ENCODE peak calls at places on chromosome 6, in ten cellular contexts. One of them, this sample, is unnamed.
A peak's percentile ranks its signal among the peaks of the same experiment; 100 is the strongest.

GRCh38 chr6:56860466-56860865 is 94.4 kb upstream of the BEND6 start:
- DNase-seq in body of pancreas: no peak
- DNase-seq in fibroblast of pulmonary artery: peak; percentile 44
- DNase-seq in lung: no peak
- DNase-seq in IMR-90: peak; percentile 65
- DNase-seq in left lung: no peak
- DNase-seq in astrocyte of the spinal cord: peak; percentile 40
- DNase-seq in D721Med: no peak
- DNase-seq in ovary: no peak
- DNase-seq in thyroid gland: no peak
- DNase-seq in this sample: no peak

GRCh38 chr6:92361990-92362770 is 1057.2 kb downstream of the EPHA7 start:
- DNase-seq in fibroblast of pulmonary artery: no peak
- DNase-seq in IMR-90: no peak
- DNase-seq in D721Med: no peak
- DNase-seq in astrocyte of the spinal cord: no peak
- DNase-seq in lung: no peak
- DNase-seq in ovary: no peak
- DNase-seq in body of pancreas: no peak
- DNase-seq in thyroid gland: no peak
- DNase-seq in left lung: no peak
- DNase-seq in this sample: no peak

GRCh38 chr6:29552512-29553051 is 7.0 kb downstream of the UBD start:
- DNase-seq in IMR-90: peak; percentile 79
- DNase-seq in astrocyte of the spinal cord: peak; percentile 61
- DNase-seq in fibroblast of pulmonary artery: peak; percentile 81
- DNase-seq in left lung: no peak
- DNase-seq in D721Med: no peak
- DNase-seq in ovary: no peak
- DNase-seq in thyroid gland: peak; percentile 9
- DNase-seq in lung: no peak
- DNase-seq in body of pancreas: no peak
- DNase-seq in this sample: no peak

GRCh38 chr6:116111552-116112528 is 11.2 kb downstream of the NT5DC1 start:
- DNase-seq in IMR-90: peak; percentile 44
- DNase-seq in thyroid gland: peak; percentile 39
- DNase-seq in body of pancreas: no peak
- DNase-seq in lung: no peak
- DNase-seq in left lung: no peak
- DNase-seq in astrocyte of the spinal cord: peak; percentile 39
- DNase-seq in ovary: no peak
- DNase-seq in D721Med: no peak
- DNase-seq in fibroblast of pulmonary artery: peak; percentile 65
- DNase-seq in this sample: no peak

GRCh38 chr6:133236898-133237297 is 4.3 kb upstream of the EYA4 start:
- DNase-seq in D721Med: no peak
- DNase-seq in thyroid gland: no peak
- DNase-seq in lung: no peak
- DNase-seq in ovary: no peak
- DNase-seq in left lung: no peak
- DNase-seq in body of pancreas: no peak
- DNase-seq in astrocyte of the spinal cord: no peak
- DNase-seq in IMR-90: peak; percentile 92
- DNase-seq in fibroblast of pulmonary artery: peak; percentile 42
- DNase-seq in this sample: no peak

GRCh38 chr6:17684134-17684533 is 22.6 kb downstream of the NUP153 start:
- DNase-seq in fibroblast of pulmonary artery: no peak
- DNase-seq in thyroid gland: no peak
- DNase-seq in ovary: no peak
- DNase-seq in D721Med: no peak
- DNase-seq in astrocyte of the spinal cord: no peak
- DNase-seq in left lung: no peak
- DNase-seq in IMR-90: no peak
- DNase-seq in body of pancreas: no peak
- DNase-seq in lung: no peak
- DNase-seq in this sample: no peak

GRCh38 chr6:99522531-99522930 is 7.3 kb upstream of the USP45 start:
- DNase-seq in left lung: no peak
- DNase-seq in ovary: no peak
- DNase-seq in thyroid gland: no peak
- DNase-seq in IMR-90: peak; percentile 71
- DNase-seq in D721Med: no peak
- DNase-seq in lung: no peak
- DNase-seq in body of pancreas: no peak
- DNase-seq in fibroblast of pulmonary artery: peak; percentile 81
- DNase-seq in astrocyte of the spinal cord: peak; percentile 22
- DNase-seq in this sample: no peak

GRCh38 chr6:25041676-25042598 is 106.2 kb upstream of the RIPOR2 start:
- DNase-seq in thyroid gland: no peak
- DNase-seq in lung: no peak
- DNase-seq in ovary: no peak
- DNase-seq in astrocyte of the spinal cord: no peak
- DNase-seq in IMR-90: no peak
- DNase-seq in body of pancreas: no peak
- DNase-seq in D721Med: no peak
- DNase-seq in left lung: no peak
- DNase-seq in fibroblast of pulmonary artery: no peak
- DNase-seq in this sample: no peak

GRCh38 chr6:32622545-32623401 is 14.4 kb upstream of the HLA-DQA1 start:
- DNase-seq in fibroblast of pulmonary artery: peak; percentile 35
- DNase-seq in body of pancreas: no peak
- DNase-seq in thyroid gland: no peak
- DNase-seq in lung: no peak
- DNase-seq in left lung: no peak
- DNase-seq in D721Med: no peak
- DNase-seq in astrocyte of the spinal cord: peak; percentile 28
- DNase-seq in IMR-90: peak; percentile 28
- DNase-seq in ovary: no peak
- DNase-seq in this sample: peak; percentile 70

GRCh38 chr6:24719125-24719931 is at the start of gene C6orf62:
- DNase-seq in thyroid gland: peak; percentile 32
- DNase-seq in IMR-90: peak; percentile 30
- DNase-seq in lung: peak; percentile 54
- DNase-seq in ovary: peak; percentile 33
- DNase-seq in fibroblast of pulmonary artery: no peak
- DNase-seq in astrocyte of the spinal cord: no peak
- DNase-seq in left lung: peak; percentile 44
- DNase-seq in D721Med: no peak
- DNase-seq in body of pancreas: peak; percentile 30
- DNase-seq in this sample: peak; percentile 55

GRCh38 chr6:90347411-90347841 is 50.8 kb upstream of the BACH2 start:
- DNase-seq in astrocyte of the spinal cord: no peak
- DNase-seq in body of pancreas: no peak
- DNase-seq in fibroblast of pulmonary artery: no peak
- DNase-seq in thyroid gland: no peak
- DNase-seq in left lung: no peak
- DNase-seq in lung: no peak
- DNase-seq in ovary: no peak
- DNase-seq in IMR-90: no peak
- DNase-seq in D721Med: no peak
- DNase-seq in this sample: no peak

GRCh38 chr6:90040931-90041330 is 146.7 kb downstream of the GJA10 start:
- DNase-seq in body of pancreas: no peak
- DNase-seq in IMR-90: no peak
- DNase-seq in fibroblast of pulmonary artery: no peak
- DNase-seq in lung: no peak
- DNase-seq in astrocyte of the spinal cord: no peak
- DNase-seq in ovary: no peak
- DNase-seq in left lung: no peak
- DNase-seq in thyroid gland: no peak
- DNase-seq in D721Med: no peak
- DNase-seq in this sample: no peak

GRCh38 chr6:157300436-157300835 is 22.9 kb downstream of the TMEM242 start:
- DNase-seq in thyroid gland: no peak
- DNase-seq in left lung: no peak
- DNase-seq in ovary: no peak
- DNase-seq in body of pancreas: no peak
- DNase-seq in D721Med: no peak
- DNase-seq in IMR-90: no peak
- DNase-seq in lung: no peak
- DNase-seq in astrocyte of the spinal cord: no peak
- DNase-seq in fibroblast of pulmonary artery: no peak
- DNase-seq in this sample: no peak

GRCh38 chr6:123803862-123804681 is at the start of gene NKAIN2:
- DNase-seq in D721Med: no peak
- DNase-seq in ovary: no peak
- DNase-seq in body of pancreas: no peak
- DNase-seq in IMR-90: no peak
- DNase-seq in lung: no peak
- DNase-seq in astrocyte of the spinal cord: no peak
- DNase-seq in fibroblast of pulmonary artery: no peak
- DNase-seq in left lung: peak; percentile 30
- DNase-seq in thyroid gland: peak; percentile 35
- DNase-seq in this sample: no peak

DNA sequence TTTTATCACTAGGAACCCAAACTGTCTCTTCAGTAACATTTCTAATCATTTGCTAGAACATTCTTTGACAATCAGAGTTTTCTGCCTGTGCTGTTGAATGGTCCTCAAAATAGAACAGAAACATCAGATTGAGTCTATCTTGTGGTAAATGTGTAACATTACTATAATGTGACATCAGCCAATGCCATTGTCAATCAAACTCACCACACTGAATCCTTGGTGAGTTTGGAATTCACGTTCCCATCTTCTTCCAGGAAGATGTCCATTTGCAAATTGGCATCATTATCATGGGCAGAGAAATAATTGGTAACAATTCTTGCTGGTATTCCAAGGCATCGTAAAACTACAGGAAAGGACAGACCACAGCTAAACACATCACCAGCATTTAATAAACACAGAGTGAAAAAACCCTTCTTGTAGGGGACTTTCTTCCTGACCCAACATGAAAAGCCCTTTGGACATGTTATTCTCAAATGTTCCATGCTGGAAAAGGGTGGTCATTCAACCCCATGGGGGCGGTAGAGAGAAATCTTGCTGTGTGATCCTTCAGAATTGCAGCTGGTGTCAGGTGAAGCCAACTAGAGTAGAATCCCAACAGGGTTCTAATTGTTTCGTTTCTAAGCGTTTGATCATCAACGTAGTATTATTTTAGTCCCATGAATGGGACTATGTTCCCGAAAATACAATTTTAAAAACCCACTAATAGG is 98.5 kb downstream of the F13A1 start:
- DNase-seq in lung: no peak
- DNase-seq in IMR-90: no peak
- DNase-seq in left lung: no peak
- DNase-seq in D721Med: no peak
- DNase-seq in ovary: no peak
- DNase-seq in thyroid gland: peak; percentile 15
- DNase-seq in fibroblast of pulmonary artery: no peak
- DNase-seq in astrocyte of the spinal cord: no peak
- DNase-seq in body of pancreas: no peak
- DNase-seq in this sample: no peak
- TF ChIP-seq CTCF in lung: no peak
- TF ChIP-seq CTCF in IMR-90: no peak
- TF ChIP-seq CTCF in left lung: no peak
- TF ChIP-seq CTCF in D721Med: peak; percentile 56
- TF ChIP-seq CTCF in ovary: no peak
- TF ChIP-seq CTCF in thyroid gland: peak; percentile 7
- TF ChIP-seq CTCF in fibroblast of pulmonary artery: no peak
- TF ChIP-seq CTCF in astrocyte of the spinal cord: peak; percentile 12
- TF ChIP-seq CTCF in body of pancreas: peak; percentile 23
- TF ChIP-seq CTCF in this sample: peak; percentile 46

GRCh38 chr6:39003072-39003471 is 45.5 kb upstream of the GLP1R start:
- DNase-seq in lung: no peak
- DNase-seq in D721Med: no peak
- DNase-seq in ovary: no peak
- DNase-seq in IMR-90: no peak
- DNase-seq in body of pancreas: no peak
- DNase-seq in thyroid gland: no peak
- DNase-seq in astrocyte of the spinal cord: no peak
- DNase-seq in fibroblast of pulmonary artery: no peak
- DNase-seq in left lung: no peak
- DNase-seq in this sample: no peak
- TF ChIP-seq CTCF in lung: no peak
- TF ChIP-seq CTCF in D721Med: peak; percentile 19
- TF ChIP-seq CTCF in ovary: no peak
- TF ChIP-seq CTCF in IMR-90: no peak
- TF ChIP-seq CTCF in body of pancreas: peak; percentile 36
- TF ChIP-seq CTCF in thyroid gland: no peak
- TF ChIP-seq CTCF in astrocyte of the spinal cord: no peak
- TF ChIP-seq CTCF in fibroblast of pulmonary artery: peak; percentile 29
- TF ChIP-seq CTCF in left lung: no peak
- TF ChIP-seq CTCF in this sample: no peak

GRCh38 chr6:35508027-35508426 is 4.7 kb downstream of the TULP1 start:
- DNase-seq in IMR-90: no peak
- DNase-seq in astrocyte of the spinal cord: no peak
- DNase-seq in left lung: no peak
- DNase-seq in D721Med: no peak
- DNase-seq in ovary: no peak
- DNase-seq in fibroblast of pulmonary artery: no peak
- DNase-seq in lung: no peak
- DNase-seq in body of pancreas: no peak
- DNase-seq in thyroid gland: no peak
- DNase-seq in this sample: no peak
- TF ChIP-seq CTCF in IMR-90: no peak
- TF ChIP-seq CTCF in astrocyte of the spinal cord: no peak
- TF ChIP-seq CTCF in left lung: no peak
- TF ChIP-seq CTCF in D721Med: no peak
- TF ChIP-seq CTCF in ovary: no peak
- TF ChIP-seq CTCF in fibroblast of pulmonary artery: no peak
- TF ChIP-seq CTCF in lung: no peak
- TF ChIP-seq CTCF in body of pancreas: no peak
- TF ChIP-seq CTCF in thyroid gland: no peak
- TF ChIP-seq CTCF in this sample: no peak

GRCh38 chr6:154343473-154344308 is 12.9 kb downstream of the IPCEF1 start:
- DNase-seq in fibroblast of pulmonary artery: peak; percentile 48
- DNase-seq in thyroid gland: peak; percentile 88
- DNase-seq in astrocyte of the spinal cord: peak; percentile 59
- DNase-seq in D721Med: no peak
- DNase-seq in left lung: peak; percentile 72
- DNase-seq in lung: peak; percentile 76
- DNase-seq in ovary: peak; percentile 30
- DNase-seq in body of pancreas: peak; percentile 75
- DNase-seq in IMR-90: peak; percentile 16
- DNase-seq in this sample: no peak
- TF ChIP-seq CTCF in fibroblast of pulmonary artery: peak; percentile 42
- TF ChIP-seq CTCF in thyroid gland: peak; percentile 87
- TF ChIP-seq CTCF in astrocyte of the spinal cord: peak; percentile 43
- TF ChIP-seq CTCF in D721Med: no peak
- TF ChIP-seq CTCF in left lung: peak; percentile 29
- TF ChIP-seq CTCF in lung: no peak
- TF ChIP-seq CTCF in ovary: peak; percentile 30
- TF ChIP-seq CTCF in body of pancreas: peak; percentile 80
- TF ChIP-seq CTCF in IMR-90: peak; percentile 31
- TF ChIP-seq CTCF in this sample: peak; percentile 26

GRCh38 chr6:82954937-82955577 is 110.6 kb downstream of the UBE3D start:
- DNase-seq in lung: no peak
- DNase-seq in IMR-90: peak; percentile 91
- DNase-seq in left lung: no peak
- DNase-seq in astrocyte of the spinal cord: peak; percentile 79
- DNase-seq in thyroid gland: no peak
- DNase-seq in fibroblast of pulmonary artery: peak; percentile 50
- DNase-seq in D721Med: no peak
- DNase-seq in body of pancreas: no peak
- DNase-seq in ovary: no peak
- DNase-seq in this sample: no peak
- TF ChIP-seq CTCF in lung: no peak
- TF ChIP-seq CTCF in IMR-90: no peak
- TF ChIP-seq CTCF in left lung: no peak
- TF ChIP-seq CTCF in astrocyte of the spinal cord: no peak
- TF ChIP-seq CTCF in thyroid gland: no peak
- TF ChIP-seq CTCF in fibroblast of pulmonary artery: no peak
- TF ChIP-seq CTCF in D721Med: no peak
- TF ChIP-seq CTCF in body of pancreas: no peak
- TF ChIP-seq CTCF in ovary: no peak
- TF ChIP-seq CTCF in this sample: no peak

GRCh38 chr6:33923857-33924514 is 120.2 kb upstream of the MLN start:
- DNase-seq in body of pancreas: peak; percentile 38
- DNase-seq in D721Med: no peak
- DNase-seq in fibroblast of pulmonary artery: no peak
- DNase-seq in astrocyte of the spinal cord: no peak
- DNase-seq in ovary: peak; percentile 41
- DNase-seq in IMR-90: no peak
- DNase-seq in lung: no peak
- DNase-seq in thyroid gland: peak; percentile 26
- DNase-seq in left lung: no peak
- DNase-seq in this sample: no peak
- TF ChIP-seq CTCF in body of pancreas: no peak
- TF ChIP-seq CTCF in D721Med: no peak
- TF ChIP-seq CTCF in fibroblast of pulmonary artery: no peak
- TF ChIP-seq CTCF in astrocyte of the spinal cord: no peak
- TF ChIP-seq CTCF in ovary: no peak
- TF ChIP-seq CTCF in IMR-90: no peak
- TF ChIP-seq CTCF in lung: no peak
- TF ChIP-seq CTCF in thyroid gland: no peak
- TF ChIP-seq CTCF in left lung: no peak
- TF ChIP-seq CTCF in this sample: no peak

This sample was measured in CD14-positive monocyte.